ENCODE peak calls at places on chromosomes 4 and X, in ten cellular contexts. U, Y, I, W, H, X, O, A, Q and Z are unnamed samples.
A peak's percentile ranks its signal among the peaks of the same experiment; 100 is the strongest.

GRCh38 chrX:28058906-28059305 is 77.7 kb upstream of the DCAF8L1 start:
- DNase-seq in A (no peak), I (no peak), X (no peak), Q (peak; percentile 1), W (peak; percentile 38), Y (no peak), U (no peak), O (no peak), H (peak; percentile 18), Z (no peak)

GRCh38 chr4:124179521-124180186 is 532.9 kb downstream of the ANKRD50 start:
- DNase-seq in A (no peak), Y (no peak), I (no peak), X (no peak), W (no peak), O (no peak), Q (no peak), H (no peak), U (no peak), Z (no peak)

GRCh38 chr4:140688711-140689598 is 67.2 kb downstream of the TBC1D9 start:
- DNase-seq in W (no peak), Q (no peak), Y (peak; percentile 34), H (no peak), A (no peak), U (no peak), O (no peak), X (no peak), I (peak; percentile 59), Z (no peak)

GRCh38 chr4:26899991-26900390 is 39.4 kb downstream of the STIM2 start:
- DNase-seq in A (no peak), O (no peak), U (no peak), H (no peak), Q (no peak), X (no peak), I (no peak), Y (no peak), W (no peak), Z (peak; percentile 31)

GRCh38 chr4:74919783-74920182 is 13.1 kb upstream of the PARM1 start:
- DNase-seq in Y (no peak), H (no peak), A (no peak), W (no peak), X (no peak), Q (no peak), U (no peak), O (no peak), I (no peak), Z (no peak)

GRCh38 chr4:168848977-168849687 is 160.9 kb downstream of the CBR4 start:
- DNase-seq in U (no peak), W (no peak), O (no peak), X (no peak), I (peak; percentile 20), H (no peak), Y (no peak), Q (no peak), A (no peak), Z (no peak)

GRCh38 chr4:73701116-73701515 is 39.3 kb upstream of the CXCL8 start:
- DNase-seq in W (no peak), U (no peak), H (no peak), O (no peak), A (peak; percentile 18), Y (peak; percentile 55), I (no peak), X (no peak), Q (no peak), Z (no peak)

GRCh38 chr4:78179188-78179587 is 122.1 kb downstream of the FRAS1 start:
- DNase-seq in H (no peak), Q (no peak), U (no peak), X (no peak), W (no peak), A (no peak), O (no peak), I (no peak), Y (no peak), Z (no peak)

GRCh38 chrX:85084770-85085393 is 81.2 kb downstream of the APOOL start:
- DNase-seq in A (peak; percentile 55), O (peak; percentile 2), U (no peak), W (no peak), H (peak; percentile 68), X (no peak), Y (peak; percentile 50), Q (no peak), I (peak; percentile 50), Z (no peak)

GRCh38 chr4:125105561-125105960 is 209.2 kb upstream of the FAT4 start:
- DNase-seq in H (no peak), A (peak; percentile 49), O (no peak), I (no peak), X (no peak), W (no peak), Q (no peak), U (no peak), Y (peak; percentile 47), Z (no peak)

GRCh38 chr4:82360298-82361177 is 13.3 kb downstream of the HNRNPD start:
- DNase-seq in O (no peak), U (no peak), W (no peak), Q (no peak), Y (peak; percentile 30), H (peak; percentile 66), A (peak; percentile 39), X (no peak), I (peak; percentile 30), Z (peak; percentile 16)

GRCh38 chrX:109294097-109294815 is 187.6 kb downstream of the GUCY2F start:
- DNase-seq in A (peak; percentile 30), X (no peak), W (no peak), U (no peak), Q (no peak), Y (peak; percentile 54), H (no peak), I (no peak), O (no peak), Z (no peak)

GRCh38 chrX:23907106-23907495 is 637 bp downstream of the APOO start:
- DNase-seq in Y (no peak), W (no peak), Q (no peak), I (no peak), X (no peak), O (no peak), A (no peak), H (no peak), U (no peak), Z (no peak)

GRCh38 chr4:72366601-72367000 is 202.4 kb downstream of the ADAMTS3 start:
- DNase-seq in O (no peak), Y (peak; percentile 25), W (no peak), H (no peak), X (no peak), U (no peak), I (no peak), Q (no peak), A (peak; percentile 40), Z (no peak)

GRCh38 chrX:21398424-21398823 is 24.2 kb downstream of the CNKSR2 start:
- DNase-seq in O (no peak), Q (no peak), W (no peak), Y (no peak), H (peak; percentile 64), I (no peak), X (no peak), A (peak; percentile 11), U (no peak), Z (no peak)

GRCh38 chr4:78137538-78137937 is 80.4 kb downstream of the FRAS1 start:
- DNase-seq in U (no peak), W (no peak), H (no peak), A (peak; percentile 30), I (no peak), O (no peak), Q (no peak), X (no peak), Y (peak; percentile 36), Z (no peak)

GRCh38 chrX:68841251-68842049 is 12.6 kb downstream of the EFNB1 start:
- DNase-seq in I (no peak), U (peak; percentile 78), Y (no peak), W (peak; percentile 88), X (no peak), A (no peak), Q (no peak), H (peak; percentile 23), O (no peak), Z (no peak)

GRCh38 chrX:25524150-25524549 is 508.4 kb upstream of the ARX start:
- DNase-seq in A (peak; percentile 36), O (no peak), H (no peak), Q (peak; percentile 0), X (no peak), W (no peak), U (no peak), I (no peak), Y (peak; percentile 43), Z (no peak)

GRCh38 chr4:67437974-67438713 is 107.2 kb downstream of the CENPC start:
- DNase-seq in A (peak; percentile 68), Y (peak; percentile 56), U (no peak), W (no peak), H (no peak), X (no peak), Q (no peak), I (no peak), O (no peak), Z (no peak)

GRCh38 chrX:23287191-23287764 is 47.4 kb upstream of the PTCHD1 start:
- DNase-seq in Y (no peak), Q (no peak), A (no peak), U (no peak), O (no peak), I (no peak), W (no peak), H (no peak), X (no peak), Z (no peak)

GRCh38 chr4:66489370-66489769 is 819.1 kb upstream of the EPHA5 start:
- DNase-seq in H (no peak), I (no peak), X (no peak), A (no peak), O (no peak), W (no peak), Q (no peak), U (no peak), Y (no peak), Z (no peak)

GRCh38 chrX:109954333-109954732 is 48.6 kb upstream of the TMEM164 start:
- DNase-seq in Y (no peak), X (no peak), Q (no peak), H (no peak), O (no peak), W (no peak), U (no peak), A (peak; percentile 51), I (no peak), Z (no peak)

GRCh38 chr4:149956678-149957077 is 121.6 kb upstream of the DCLK2 start:
- DNase-seq in Q (no peak), O (no peak), W (no peak), U (no peak), A (no peak), I (no peak), Y (no peak), X (no peak), H (no peak), Z (no peak)

GRCh38 chrX:12292996-12293765 is 154.9 kb downstream of the FRMPD4 start:
- DNase-seq in A (peak; percentile 36), Q (no peak), W (no peak), I (no peak), Y (peak; percentile 2), H (no peak), O (no peak), X (no peak), U (no peak), Z (no peak)

GRCh38 chr4:59966758-59967157 is 1233.4 kb upstream of the ADGRL3 start:
- DNase-seq in O (no peak), Q (no peak), Y (no peak), H (no peak), U (no peak), I (no peak), X (no peak), A (no peak), W (no peak), Z (no peak)

GRCh38 chrX:12115377-12115776 is 22.9 kb upstream of the FRMPD4 start:
- DNase-seq in I (no peak), O (no peak), H (peak; percentile 10), A (no peak), U (no peak), Q (no peak), X (no peak), Y (no peak), W (no peak), Z (no peak)

GRCh38 chrX:11080721-11081120 is 30.4 kb upstream of the HCCS start:
- DNase-seq in H (no peak), I (no peak), W (no peak), X (no peak), U (no peak), Q (no peak), A (no peak), O (no peak), Y (no peak), Z (no peak)

GRCh38 chrX:40663880-40664630 is 16.7 kb upstream of the CXorf38 start:
- DNase-seq in X (no peak), Y (peak; percentile 64), H (no peak), O (no peak), I (peak; percentile 26), A (peak; percentile 39), W (no peak), Q (no peak), U (no peak), Z (no peak)